ENCODE peak calls at places on chromosomes 11 and 22, in four cellular contexts. E is activated T-cell treated with anti-CD3 and anti-CD28 coated beads for 48 hours; K is NCI-H1092; B is stimulated activated CD8-positive, alpha-beta memory T cell treated with anti-CD3 and anti-CD28 coated beads, Interleukin-15, amount 100 ng/mL, for 1 hour. F is an unnamed sample.

GRCh38 chr11:17972987-17973386 is 39.9 kb downstream of the SERGEF start:
- DNase-seq in K (no peak), E (no peak), B (no peak), F (no peak)

GRCh38 chr11:61709572-61709971 is 29.4 kb downstream of the DAGLA start:
- DNase-seq in K (no peak), E (no peak), B (no peak), F (no peak)

GRCh38 chr22:36872084-36872483 is 11.3 kb downstream of the NCF4 start:
- DNase-seq in B (no peak), K (no peak), E (no peak), F (no peak)

GRCh38 chr11:1887451-1888346 is 4.0 kb downstream of the PRR33 start:
- DNase-seq in E (no peak), B (no peak), K (no peak), F (no peak)

GRCh38 chr11:33329705-33330329 is 72.6 kb downstream of the HIPK3 start:
- DNase-seq in K (peak), E (no peak), B (no peak), F (no peak)

GRCh38 chr11:74701351-74701750 is 29.9 kb downstream of the CHRDL2 start:
- DNase-seq in E (no peak), K (no peak), B (no peak), F (no peak)

GRCh38 chr22:25484916-25485315 is 79.6 kb upstream of the GRK3 start:
- DNase-seq in B (no peak), K (no peak), E (no peak), F (no peak)

GRCh38 chr22:40323681-40324083 is 22.6 kb upstream of the ADSL start:
- DNase-seq in B (no peak), E (no peak), K (no peak), F (no peak)

GRCh38 chr11:131056036-131056435 is 139.8 kb upstream of the SNX19 start:
- DNase-seq in E (no peak), K (no peak), B (no peak), F (no peak)

GRCh38 chr11:1879342-1879940 is 12.3 kb downstream of the PRR33 start:
- DNase-seq in E (no peak), K (no peak), B (no peak), F (no peak)

GRCh38 chr11:2944953-2945756 is 15.9 kb upstream of the PHLDA2 start:
- DNase-seq in E (no peak), K (no peak), B (no peak), F (no peak)

GRCh38 chr22:38132136-38132535 is 21.7 kb upstream of the BAIAP2L2 start:
- DNase-seq in E (no peak), K (no peak), B (no peak), F (no peak)

GRCh38 chr11:76734456-76735217 is 48.5 kb upstream of the TSKU start:
- DNase-seq in K (no peak), E (no peak), B (no peak), F (no peak)

GRCh38 chr22:30826670-30827355 is 132.1 kb downstream of the OSBP2 start:
- DNase-seq in E (no peak), K (no peak), B (no peak), F (no peak)

F was measured in esophagus squamous epithelium.